ENCODE peak calls at places on chromosomes 2 and 18, in eight cellular contexts. One of them, this sample, is unnamed.

GRCh38 chr2:239194731-239195317 is 206.0 kb downstream of the HDAC4 start:
- DNase-seq in posterior cingulate gyrus: peak
- DNase-seq in activated naive CD4-positive, alpha-beta T cell: no peak
- DNase-seq in IMR-90: no peak
- DNase-seq in stomach: peak
- DNase-seq in activated CD4-positive, CD25-positive, alpha-beta regulatory T cell: no peak
- DNase-seq in activated CD4-positive, alpha-beta T cell treated with anti-CD3 and anti-CD28 coated beads, Interleukin-2, amount 50 U/mL, for 24 hours: no peak
- DNase-seq in upper lobe of right lung: peak
- DNase-seq in this sample: no peak

GRCh38 chr2:203544402-203544801 is 9.3 kb upstream of the RAPH1 start:
- DNase-seq in posterior cingulate gyrus: no peak
- DNase-seq in activated naive CD4-positive, alpha-beta T cell: no peak
- DNase-seq in IMR-90: no peak
- DNase-seq in stomach: no peak
- DNase-seq in activated CD4-positive, CD25-positive, alpha-beta regulatory T cell: no peak
- DNase-seq in activated CD4-positive, alpha-beta T cell treated with anti-CD3 and anti-CD28 coated beads, Interleukin-2, amount 50 U/mL, for 24 hours: no peak
- DNase-seq in upper lobe of right lung: no peak
- DNase-seq in this sample: no peak

GRCh38 chr18:9574473-9575115 is 39.8 kb downstream of the PPP4R1 start:
- DNase-seq in posterior cingulate gyrus: no peak
- DNase-seq in activated naive CD4-positive, alpha-beta T cell: no peak
- DNase-seq in IMR-90: no peak
- DNase-seq in stomach: no peak
- DNase-seq in activated CD4-positive, CD25-positive, alpha-beta regulatory T cell: no peak
- DNase-seq in activated CD4-positive, alpha-beta T cell treated with anti-CD3 and anti-CD28 coated beads, Interleukin-2, amount 50 U/mL, for 24 hours: no peak
- DNase-seq in upper lobe of right lung: no peak
- DNase-seq in this sample: no peak

GRCh38 chr18:58400337-58400885 is 228.5 kb downstream of the ALPK2 start:
- DNase-seq in posterior cingulate gyrus: no peak
- DNase-seq in activated naive CD4-positive, alpha-beta T cell: no peak
- DNase-seq in IMR-90: no peak
- DNase-seq in stomach: no peak
- DNase-seq in activated CD4-positive, CD25-positive, alpha-beta regulatory T cell: no peak
- DNase-seq in activated CD4-positive, alpha-beta T cell treated with anti-CD3 and anti-CD28 coated beads, Interleukin-2, amount 50 U/mL, for 24 hours: peak
- DNase-seq in upper lobe of right lung: no peak
- DNase-seq in this sample: peak

GRCh38 chr2:50787636-50788035 is 244.3 kb downstream of the NRXN1 start:
- DNase-seq in posterior cingulate gyrus: no peak
- DNase-seq in activated naive CD4-positive, alpha-beta T cell: no peak
- DNase-seq in IMR-90: no peak
- DNase-seq in stomach: no peak
- DNase-seq in activated CD4-positive, CD25-positive, alpha-beta regulatory T cell: no peak
- DNase-seq in activated CD4-positive, alpha-beta T cell treated with anti-CD3 and anti-CD28 coated beads, Interleukin-2, amount 50 U/mL, for 24 hours: no peak
- DNase-seq in upper lobe of right lung: no peak
- DNase-seq in this sample: no peak

GRCh38 chr18:3581890-3582289 is 131.9 kb downstream of the TGIF1 start:
- DNase-seq in posterior cingulate gyrus: no peak
- DNase-seq in activated naive CD4-positive, alpha-beta T cell: no peak
- DNase-seq in IMR-90: no peak
- DNase-seq in stomach: no peak
- DNase-seq in activated CD4-positive, CD25-positive, alpha-beta regulatory T cell: no peak
- DNase-seq in activated CD4-positive, alpha-beta T cell treated with anti-CD3 and anti-CD28 coated beads, Interleukin-2, amount 50 U/mL, for 24 hours: no peak
- DNase-seq in upper lobe of right lung: no peak
- DNase-seq in this sample: no peak

GRCh38 chr2:65057391-65058052 is 1.3 kb downstream of the CEP68 start:
- DNase-seq in posterior cingulate gyrus: no peak
- DNase-seq in activated naive CD4-positive, alpha-beta T cell: no peak
- DNase-seq in IMR-90: peak
- DNase-seq in stomach: no peak
- DNase-seq in activated CD4-positive, CD25-positive, alpha-beta regulatory T cell: no peak
- DNase-seq in activated CD4-positive, alpha-beta T cell treated with anti-CD3 and anti-CD28 coated beads, Interleukin-2, amount 50 U/mL, for 24 hours: peak
- DNase-seq in upper lobe of right lung: no peak
- DNase-seq in this sample: peak

GRCh38 chr2:46365913-46366674 is 68.9 kb downstream of the EPAS1 start:
- DNase-seq in posterior cingulate gyrus: no peak
- DNase-seq in activated naive CD4-positive, alpha-beta T cell: no peak
- DNase-seq in IMR-90: peak
- DNase-seq in stomach: no peak
- DNase-seq in activated CD4-positive, CD25-positive, alpha-beta regulatory T cell: no peak
- DNase-seq in activated CD4-positive, alpha-beta T cell treated with anti-CD3 and anti-CD28 coated beads, Interleukin-2, amount 50 U/mL, for 24 hours: no peak
- DNase-seq in upper lobe of right lung: no peak
- DNase-seq in this sample: no peak

This sample was measured in stimulated activated CD4-positive, alpha-beta T cell treated with anti-CD3 and anti-CD28 coated beads, Interleukin-12 subunit alpha, Interleukin-12 subunit beta, amount 100 ng/mL, for 24 hours.